ENCODE peak calls at places on chromosomes 2 and 18, in four cellular contexts. One of them, this sample, is unnamed.

GRCh38 chr2:46984642-46985476 is 69.3 kb upstream of the MCFD2 start:
- DNase-seq in mesendoderm: peak
- DNase-seq in AG09309: peak
- DNase-seq in upper lobe of right lung: peak
- DNase-seq in this sample: peak

GRCh38 chr2:73770725-73771124 is 9.2 kb downstream of the DUSP11 start:
- DNase-seq in mesendoderm: peak
- DNase-seq in AG09309: no peak
- DNase-seq in upper lobe of right lung: no peak
- DNase-seq in this sample: no peak

GRCh38 chr2:84701880-84702279 is 179.0 kb downstream of the TRABD2A start:
- DNase-seq in mesendoderm: no peak
- DNase-seq in AG09309: peak
- DNase-seq in upper lobe of right lung: no peak
- DNase-seq in this sample: no peak

GRCh38 chr2:121897335-121897970 is 142.0 kb downstream of the TSN start:
- DNase-seq in mesendoderm: peak
- DNase-seq in AG09309: no peak
- DNase-seq in upper lobe of right lung: no peak
- DNase-seq in this sample: no peak

GRCh38 chr2:64568836-64569235 is 44.7 kb downstream of the AFTPH start:
- DNase-seq in mesendoderm: peak
- DNase-seq in AG09309: no peak
- DNase-seq in upper lobe of right lung: no peak
- DNase-seq in this sample: no peak

GRCh38 chr2:56009758-56010534 is 86.4 kb upstream of the EFEMP1 start:
- DNase-seq in mesendoderm: peak
- DNase-seq in AG09309: peak
- DNase-seq in upper lobe of right lung: no peak
- DNase-seq in this sample: peak

GRCh38 chr2:47016172-47016913 is 100.7 kb upstream of the MCFD2 start:
- DNase-seq in mesendoderm: peak
- DNase-seq in AG09309: peak
- DNase-seq in upper lobe of right lung: no peak
- DNase-seq in this sample: no peak

GRCh38 chr18:31821452-31822171 is 60.9 kb upstream of the SLC25A52 start:
- DNase-seq in mesendoderm: peak
- DNase-seq in AG09309: no peak
- DNase-seq in upper lobe of right lung: no peak
- DNase-seq in this sample: no peak

GRCh38 chr2:72937356-72937669 is 20.0 kb downstream of the EMX1 start:
- DNase-seq in mesendoderm: no peak
- DNase-seq in AG09309: no peak
- DNase-seq in upper lobe of right lung: no peak
- DNase-seq in this sample: no peak

GRCh38 chr18:36493349-36494281 is 196.1 kb downstream of the FHOD3 start:
- DNase-seq in mesendoderm: peak
- DNase-seq in AG09309: no peak
- DNase-seq in upper lobe of right lung: no peak
- DNase-seq in this sample: no peak

GRCh38 chr2:204533629-204534370 is 11.5 kb upstream of the PARD3B start:
- DNase-seq in mesendoderm: no peak
- DNase-seq in AG09309: peak
- DNase-seq in upper lobe of right lung: no peak
- DNase-seq in this sample: no peak

DNA sequence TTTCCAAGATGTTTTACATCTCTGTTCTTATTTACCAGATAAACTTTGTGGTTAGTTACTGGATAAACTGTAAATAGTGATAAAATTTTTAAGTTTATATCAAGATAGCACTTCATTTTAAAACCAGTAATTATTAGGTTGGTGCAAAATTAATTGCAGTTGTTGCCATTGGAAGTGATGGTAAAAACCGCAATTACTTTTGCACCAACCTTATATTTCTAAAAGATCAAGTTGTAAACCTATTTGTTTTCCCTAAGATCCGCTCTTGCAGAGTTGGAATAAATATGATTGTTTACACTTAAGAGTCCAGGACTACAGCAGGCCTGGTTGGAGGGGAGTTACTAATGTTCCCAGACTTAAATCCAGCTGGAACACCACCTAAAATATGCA is 479 bp upstream of the AOX1 start:
- DNase-seq in mesendoderm: no peak
- DNase-seq in AG09309: no peak
- DNase-seq in upper lobe of right lung: no peak
- DNase-seq in this sample: no peak
- H3K4me3 ChIP-seq in mesendoderm: peak
- H3K4me3 ChIP-seq in AG09309: peak
- H3K4me3 ChIP-seq in upper lobe of right lung: peak
- H3K4me3 ChIP-seq in this sample: peak

GRCh38 chr2:102337012-102337411 is 18.6 kb upstream of the IL18R1 start:
- DNase-seq in mesendoderm: no peak
- DNase-seq in AG09309: no peak
- DNase-seq in upper lobe of right lung: no peak
- DNase-seq in this sample: no peak
- H3K4me3 ChIP-seq in mesendoderm: no peak
- H3K4me3 ChIP-seq in AG09309: no peak
- H3K4me3 ChIP-seq in upper lobe of right lung: no peak
- H3K4me3 ChIP-seq in this sample: no peak

DNA sequence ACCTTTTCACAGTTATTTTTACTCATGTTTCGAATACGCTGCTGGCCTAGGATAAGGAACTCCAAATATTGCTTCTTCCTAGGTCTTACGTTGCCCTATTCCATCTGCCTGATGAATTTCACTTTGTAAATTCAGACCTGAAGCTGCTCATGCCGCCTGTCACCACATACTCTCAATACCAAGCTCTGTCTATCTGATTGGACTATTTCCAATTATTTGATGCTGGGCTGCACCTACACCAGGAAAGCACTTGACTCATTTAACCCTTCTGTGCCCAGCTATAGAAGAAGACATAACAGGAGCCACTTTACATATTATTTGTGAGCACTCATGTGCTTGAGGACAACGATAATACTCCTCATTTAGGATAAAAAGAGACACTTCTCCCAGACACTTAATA is 1293.9 kb upstream of the LRRTM1 start:
- DNase-seq in mesendoderm: no peak
- DNase-seq in AG09309: no peak
- DNase-seq in upper lobe of right lung: no peak
- DNase-seq in this sample: no peak
- H3K4me3 ChIP-seq in mesendoderm: no peak
- H3K4me3 ChIP-seq in AG09309: no peak
- H3K4me3 ChIP-seq in upper lobe of right lung: no peak
- H3K4me3 ChIP-seq in this sample: no peak

GRCh38 chr2:11157296-11157695 is 2.0 kb downstream of the SLC66A3 start:
- DNase-seq in mesendoderm: no peak
- DNase-seq in AG09309: no peak
- DNase-seq in upper lobe of right lung: no peak
- DNase-seq in this sample: no peak

GRCh38 chr2:11152591-11152990 is 2.7 kb upstream of the SLC66A3 start:
- DNase-seq in mesendoderm: no peak
- DNase-seq in AG09309: no peak
- DNase-seq in upper lobe of right lung: no peak
- DNase-seq in this sample: no peak

GRCh38 chr2:11156396-11157075 is 1.3 kb downstream of the SLC66A3 start:
- DNase-seq in mesendoderm: no peak
- DNase-seq in AG09309: no peak
- DNase-seq in upper lobe of right lung: no peak
- DNase-seq in this sample: no peak

GRCh38 chr2:11155326-11156059 is at the start of gene SLC66A3:
- DNase-seq in mesendoderm: peak
- DNase-seq in AG09309: peak
- DNase-seq in upper lobe of right lung: no peak
- DNase-seq in this sample: no peak

GRCh38 chr2:11154460-11155325 is 574 bp upstream of the SLC66A3 start:
- DNase-seq in mesendoderm: peak
- DNase-seq in AG09309: peak
- DNase-seq in upper lobe of right lung: peak
- DNase-seq in this sample: peak
- H3K4me3 ChIP-seq in mesendoderm: peak
- H3K4me3 ChIP-seq in AG09309: peak
- H3K4me3 ChIP-seq in upper lobe of right lung: peak
- H3K4me3 ChIP-seq in this sample: peak

GRCh38 chr2:236569593-236569973 is at the start of gene ACKR3:
- DNase-seq in mesendoderm: peak
- DNase-seq in AG09309: peak
- DNase-seq in upper lobe of right lung: peak
- DNase-seq in this sample: peak

GRCh38 chr2:236566596-236566995 is 3.0 kb upstream of the ACKR3 start:
- DNase-seq in mesendoderm: no peak
- DNase-seq in AG09309: no peak
- DNase-seq in upper lobe of right lung: no peak
- DNase-seq in this sample: no peak

GRCh38 chr2:236570081-236570979 is 705 bp downstream of the ACKR3 start:
- DNase-seq in mesendoderm: peak
- DNase-seq in AG09309: no peak
- DNase-seq in upper lobe of right lung: no peak
- DNase-seq in this sample: no peak

GRCh38 chr2:236568922-236569592 is 568 bp upstream of the ACKR3 start:
- DNase-seq in mesendoderm: peak
- DNase-seq in AG09309: no peak
- DNase-seq in upper lobe of right lung: no peak
- DNase-seq in this sample: no peak

GRCh38 chr2:236568068-236568921 is 1.3 kb upstream of the ACKR3 start:
- DNase-seq in mesendoderm: peak
- DNase-seq in AG09309: no peak
- DNase-seq in upper lobe of right lung: peak
- DNase-seq in this sample: no peak
- H3K4me3 ChIP-seq in mesendoderm: peak
- H3K4me3 ChIP-seq in AG09309: no peak
- H3K4me3 ChIP-seq in upper lobe of right lung: peak
- H3K4me3 ChIP-seq in this sample: peak

GRCh38 chr2:127196998-127197397 is 23.1 kb downstream of the CYP27C1 start:
- DNase-seq in mesendoderm: peak
- DNase-seq in AG09309: no peak
- DNase-seq in upper lobe of right lung: no peak
- DNase-seq in this sample: no peak
- H3K4me3 ChIP-seq in mesendoderm: no peak
- H3K4me3 ChIP-seq in AG09309: no peak
- H3K4me3 ChIP-seq in upper lobe of right lung: no peak
- H3K4me3 ChIP-seq in this sample: no peak

GRCh38 chr2:209772316-209772715 is 684 bp downstream of the UNC80 start:
- DNase-seq in mesendoderm: peak
- DNase-seq in AG09309: no peak
- DNase-seq in upper lobe of right lung: no peak
- DNase-seq in this sample: no peak
- H3K4me3 ChIP-seq in mesendoderm: no peak
- H3K4me3 ChIP-seq in AG09309: no peak
- H3K4me3 ChIP-seq in upper lobe of right lung: no peak
- H3K4me3 ChIP-seq in this sample: no peak

This sample was measured in keratinocyte.